ENCODE peak calls at places on chromosomes 11 and 22, in ten cellular contexts. Z, U, A, P, I, V, X, B, R and E are unnamed samples.

GRCh38 chr11:86251285-86251830 is 6.8 kb downstream of the EED start:
- DNase-seq in I (no peak), A (no peak), B (no peak), V (no peak), Z (no peak), X (no peak), U (no peak), P (no peak), R (no peak), E (no peak)

GRCh38 chr11:65278351-65278750 is 16.6 kb downstream of the POLA2 start:
- DNase-seq in U (no peak), I (no peak), R (no peak), A (no peak), B (no peak), Z (no peak), P (no peak), X (no peak), V (no peak), E (no peak)

GRCh38 chr11:105244157-105244820 is 104.7 kb upstream of the CARD18 start:
- DNase-seq in U (peak), A (no peak), X (peak), I (no peak), V (peak), P (no peak), Z (peak), R (no peak), B (peak), E (no peak)

GRCh38 chr11:18709414-18709813 is 10.8 kb downstream of the TMEM86A start:
- DNase-seq in P (no peak), B (no peak), Z (no peak), U (no peak), X (no peak), R (peak), A (no peak), V (no peak), I (no peak), E (no peak)

GRCh38 chr22:42188808-42189447 is 58.3 kb upstream of the CYP2D6 start:
- DNase-seq in V (no peak), X (peak), R (no peak), Z (peak), A (no peak), U (peak), P (no peak), B (no peak), I (no peak), E (no peak)

GRCh38 chr11:2012440-2012839 is 14.8 kb upstream of the H19 start:
- DNase-seq in I (no peak), A (no peak), X (no peak), P (no peak), B (no peak), V (no peak), U (no peak), Z (no peak), R (no peak), E (no peak)

GRCh38 chr22:23856721-23857605 is 712 bp upstream of the SLC2A11 start:
- DNase-seq in Z (no peak), V (no peak), R (no peak), B (no peak), P (peak), A (peak), I (peak), U (peak), X (peak), E (no peak)

GRCh38 chr11:67117667-67118058 is 1.4 kb upstream of the KDM2A start:
- DNase-seq in R (peak), U (no peak), A (peak), X (no peak), Z (no peak), I (no peak), V (peak), P (no peak), B (peak), E (peak)

GRCh38 chr22:38317237-38317994 is at the start of gene CSNK1E:
- DNase-seq in B (peak), R (peak), P (peak), I (no peak), X (peak), A (peak), V (peak), U (peak), Z (no peak), E (peak)

GRCh38 chr11:86718999-86719398 is 46.6 kb upstream of the ME3 start:
- DNase-seq in P (no peak), B (no peak), A (no peak), X (no peak), U (no peak), Z (no peak), I (no peak), R (no peak), V (no peak), E (no peak)

GRCh38 chr11:119029340-119030028 is 1.2 kb downstream of the SLC37A4 start:
- DNase-seq in A (peak), B (no peak), U (no peak), I (peak), R (no peak), P (peak), X (no peak), V (peak), Z (no peak), E (no peak)

GRCh38 chr11:3888876-3889275 is 33.4 kb downstream of the STIM1 start:
- DNase-seq in V (no peak), R (no peak), P (no peak), I (no peak), X (no peak), A (no peak), Z (no peak), U (no peak), B (no peak), E (no peak)

GRCh38 chr11:22875869-22876473 is 15.7 kb upstream of the CCDC179 start:
- DNase-seq in X (peak), Z (peak), B (peak), R (no peak), P (peak), V (peak), A (no peak), I (peak), U (peak), E (peak)

GRCh38 chr22:39524753-39525657 is 4.6 kb downstream of the ATF4 start:
- DNase-seq in R (no peak), A (no peak), U (no peak), B (no peak), I (no peak), X (no peak), Z (no peak), P (no peak), V (no peak), E (no peak)
- TF ChIP-seq POLR2A in R (no peak), A (no peak), U (no peak), B (no peak), I (no peak), X (no peak), Z (no peak), P (no peak), V (no peak), E (no peak)

GRCh38 chr11:72222907-72223614 is 1.5 kb upstream of the INPPL1 start:
- DNase-seq in X (peak), Z (peak), P (peak), A (peak), B (peak), I (peak), U (peak), V (peak), R (peak), E (peak)
- TF ChIP-seq POLR2A in X (no peak), Z (no peak), P (peak), A (peak), B (peak), I (no peak), U (no peak), V (no peak), R (no peak), E (peak)

DNA sequence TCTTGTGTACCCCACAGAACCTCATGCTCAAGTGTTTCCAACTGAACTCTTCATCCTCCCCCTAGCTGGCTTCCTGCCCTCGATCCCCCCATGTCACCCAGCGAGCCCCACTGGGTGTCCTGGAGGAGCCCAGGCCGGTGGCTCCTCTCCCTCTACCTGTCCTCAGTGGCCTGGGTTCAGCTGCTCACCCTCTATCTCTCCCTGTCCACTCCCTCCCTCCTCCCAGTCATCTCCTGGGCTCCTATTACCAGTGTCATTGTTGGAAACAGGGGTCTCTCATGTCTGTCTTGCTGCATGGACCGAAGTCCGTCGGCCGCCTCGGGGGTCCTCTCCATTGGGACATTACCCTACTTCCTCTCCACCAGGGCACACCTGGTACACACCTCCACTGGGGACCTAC is 12.9 kb upstream of the MPPED1 start:
- DNase-seq in I (no peak), R (no peak), B (no peak), X (no peak), V (no peak), U (no peak), Z (no peak), P (no peak), A (no peak), E (no peak)
- TF ChIP-seq POLR2A in I (no peak), R (no peak), B (no peak), X (no peak), V (no peak), U (no peak), Z (no peak), P (no peak), A (no peak), E (no peak)

GRCh38 chr22:22161924-22162851 is 82.4 kb upstream of the VPREB1 start:
- DNase-seq in V (no peak), P (no peak), X (no peak), A (no peak), B (no peak), I (no peak), R (no peak), U (no peak), Z (no peak), E (no peak)
- TF ChIP-seq POLR2A in V (no peak), P (no peak), X (no peak), A (no peak), B (no peak), I (no peak), R (no peak), U (no peak), Z (no peak), E (no peak)

DNA sequence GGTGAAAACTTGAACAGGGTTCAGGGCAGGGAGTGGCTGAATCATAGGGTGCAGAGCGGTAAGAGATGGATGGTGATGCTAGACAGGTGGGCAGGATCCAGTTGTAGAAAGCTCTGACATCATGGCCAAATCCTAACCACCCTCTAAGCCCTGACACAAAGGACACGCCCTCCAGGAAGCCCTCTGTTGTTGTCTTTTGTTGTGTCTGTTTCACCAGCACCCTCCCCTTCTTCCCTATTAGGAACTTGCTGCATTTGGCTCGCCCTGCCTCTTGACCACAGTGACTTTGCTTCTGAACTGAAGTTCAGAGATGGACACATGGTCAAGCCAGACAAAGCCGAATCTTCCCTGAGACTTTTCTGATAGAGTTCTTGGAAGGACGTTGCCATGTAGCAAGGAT is 14.2 kb upstream of the APOL6 start:
- DNase-seq in B (no peak), P (no peak), X (no peak), U (no peak), A (peak), V (no peak), R (no peak), I (no peak), Z (no peak), E (no peak)
- TF ChIP-seq POLR2A in B (no peak), P (no peak), X (no peak), U (no peak), A (no peak), V (no peak), R (no peak), I (no peak), Z (no peak), E (no peak)

GRCh38 chr11:64242920-64243854 is 2.3 kb downstream of the FKBP2 start:
- DNase-seq in P (no peak), R (no peak), V (no peak), B (no peak), U (no peak), Z (no peak), X (no peak), A (no peak), I (no peak), E (no peak)
- TF ChIP-seq POLR2A in P (no peak), R (no peak), V (no peak), B (no peak), U (no peak), Z (no peak), X (no peak), A (no peak), I (peak), E (no peak)